ENCODE peak calls at places on chromosomes 1 and 21, in seven cellular contexts. H is activated T-cell treated with anti-CD3 and anti-CD28 coated beads, Interleukin-2, amount 50 U/mL, for 48 hours; Q is ELF-1; I is upper lobe of right lung; K is HAP-1; L is activated effector memory CD4-positive, alpha-beta T cell treated with anti-CD3 and anti-CD28 coated beads, Interleukin-2, amount 50 U/mL, for 16 hours; J is activated CD4-positive, CD25-positive, alpha-beta regulatory T cell. X is an unnamed sample.

GRCh38 chr1:86156571-86157455 is at the start of gene COL24A1:
- DNase-seq in H (peak), Q (peak), I (peak), K (peak), L (peak), J (no peak), X (no peak)

GRCh38 chr1:225780134-225780533 is 2.5 kb downstream of the SRP9 start:
- DNase-seq in H (no peak), Q (peak), I (no peak), K (no peak), L (no peak), J (no peak), X (no peak)

GRCh38 chr21:29849735-29850176 is 90.0 kb downstream of the GRIK1 start:
- DNase-seq in H (peak), Q (peak), I (no peak), K (peak), L (peak), J (peak), X (no peak)

GRCh38 chr21:14875186-14875585 is 189.6 kb downstream of the NRIP1 start:
- DNase-seq in H (no peak), Q (no peak), I (no peak), K (no peak), L (no peak), J (no peak), X (no peak)

GRCh38 chr1:172429324-172430127 is 9.0 kb downstream of the C1orf105 start:
- DNase-seq in H (no peak), Q (no peak), I (no peak), K (peak), L (no peak), J (no peak), X (peak)

GRCh38 chr1:81549588-81550127 is 251.1 kb upstream of the ADGRL2 start:
- DNase-seq in H (no peak), Q (peak), I (no peak), K (peak), L (no peak), J (no peak), X (no peak)

GRCh38 chr21:31732891-31733520 is 1.1 kb upstream of the SCAF4 start:
- DNase-seq in H (peak), Q (no peak), I (no peak), K (no peak), L (peak), J (no peak), X (peak)

GRCh38 chr1:89288051-89288340 is 15.3 kb upstream of the GBP5 start:
- DNase-seq in H (no peak), Q (no peak), I (no peak), K (no peak), L (no peak), J (no peak), X (no peak)

GRCh38 chr1:221418346-221418745 is 323.5 kb downstream of the DUSP10 start:
- DNase-seq in H (no peak), Q (no peak), I (no peak), K (no peak), L (no peak), J (no peak), X (no peak)

GRCh38 chr21:45387506-45387905 is 17.5 kb upstream of the COL18A1 start:
- DNase-seq in H (no peak), Q (no peak), I (peak), K (no peak), L (peak), J (no peak), X (no peak)

GRCh38 chr1:233304489-233305102 is 9.1 kb upstream of the PCNX2 start:
- DNase-seq in H (no peak), Q (peak), I (no peak), K (peak), L (no peak), J (no peak), X (peak)

GRCh38 chr1:107897428-107898339 is 67.3 kb downstream of the VAV3 start:
- DNase-seq in H (peak), Q (no peak), I (no peak), K (no peak), L (no peak), J (no peak), X (no peak)

GRCh38 chr21:33403128-33403785 is at the start of gene IFNGR2:
- DNase-seq in H (peak), Q (no peak), I (peak), K (no peak), L (peak), J (no peak), X (peak)

GRCh38 chr1:167854184-167854583 is 59.8 kb downstream of the ADCY10 start:
- DNase-seq in H (no peak), Q (peak), I (no peak), K (no peak), L (no peak), J (no peak), X (no peak)

GRCh38 chr1:26225033-26225831 is 8.8 kb upstream of the CEP85 start:
- DNase-seq in H (peak), Q (peak), I (peak), K (no peak), L (peak), J (no peak), X (peak)

X was measured in CD8-positive, alpha-beta T cell.